ENCODE peak calls at places on chromosomes 4 and X, in six cellular contexts. Y is SK-N-SH, Z is heart left ventricle, C is OCI-LY7, X is fibroblast of lung, L is IMR-90. J is an unnamed sample.

GRCh38 chrX:8273451-8273894 is 102.4 kb upstream of the VCX2 start:
- DNase-seq in Y (no peak), Z (no peak), C (no peak), X (peak; percentile 75), L (no peak), J (no peak)

GRCh38 chr4:7461171-7461570 is 26.4 kb upstream of the PSAPL1 start:
- DNase-seq in Y (peak; percentile 69), Z (no peak), C (no peak), X (no peak), L (no peak), J (no peak)

GRCh38 chrX:149044471-149044870 is 460.6 kb downstream of the IDS start:
- DNase-seq in Y (no peak), Z (no peak), C (no peak), X (no peak), L (no peak), J (no peak)

GRCh38 chrX:20527458-20528099 is 260.9 kb upstream of the RPS6KA3 start:
- DNase-seq in Y (peak; percentile 26), Z (peak; percentile 31), C (peak; percentile 28), X (no peak), L (peak; percentile 38), J (no peak)

GRCh38 chr4:169492436-169493163 is 119.8 kb downstream of the NEK1 start:
- DNase-seq in Y (peak; percentile 33), Z (no peak), C (peak; percentile 45), X (peak; percentile 17), L (peak; percentile 44), J (peak; percentile 34)

GRCh38 chr4:157838366-157838765 is 334.5 kb downstream of the GASK1B start:
- DNase-seq in Y (no peak), Z (no peak), C (no peak), X (no peak), L (no peak), J (no peak)

GRCh38 chrX:15143050-15143824 is 126.6 kb downstream of the ASB9 start:
- DNase-seq in Y (peak; percentile 45), Z (peak; percentile 31), C (peak; percentile 46), X (peak; percentile 30), L (peak; percentile 45), J (peak; percentile 39)

GRCh38 chr4:25065451-25065850 is 34.7 kb upstream of the LGI2 start:
- DNase-seq in Y (no peak), Z (no peak), C (no peak), X (no peak), L (no peak), J (peak; percentile 35)

GRCh38 chr4:15040916-15041463 is 38.7 kb downstream of the CPEB2 start:
- DNase-seq in Y (no peak), Z (no peak), C (no peak), X (peak; percentile 21), L (peak; percentile 13), J (no peak)

GRCh38 chr4:91758487-91758886 is 545.3 kb upstream of the GRID2 start:
- DNase-seq in Y (no peak), Z (no peak), C (no peak), X (peak; percentile 76), L (no peak), J (no peak)

GRCh38 chr4:117847849-117848248 is 186.4 kb upstream of the NDST3 start:
- DNase-seq in Y (no peak), Z (no peak), C (no peak), X (no peak), L (no peak), J (no peak)

GRCh38 chr4:48017108-48017527 is 546 bp downstream of the NIPAL1 start:
- DNase-seq in Y (peak; percentile 68), Z (peak; percentile 46), C (no peak), X (peak; percentile 82), L (peak; percentile 66), J (peak; percentile 45)

GRCh38 chrX:21528076-21528475 is 130.1 kb downstream of the KLHL34 start:
- DNase-seq in Y (no peak), Z (no peak), C (no peak), X (peak; percentile 15), L (peak; percentile 14), J (no peak)

GRCh38 chr4:15354790-15355418 is 72.9 kb upstream of the C1QTNF7 start:
- DNase-seq in Y (no peak), Z (no peak), C (peak; percentile 10), X (no peak), L (no peak), J (no peak)

GRCh38 chrX:69615779-69616519 is at the start of gene EDA:
- DNase-seq in Y (peak; percentile 88), Z (peak; percentile 92), C (peak; percentile 84), X (peak; percentile 28), L (peak; percentile 34), J (peak; percentile 84)

GRCh38 chrX:48531359-48531954 is 8.1 kb upstream of the TBC1D25 start:
- DNase-seq in Y (no peak), Z (no peak), C (no peak), X (peak; percentile 85), L (peak; percentile 69), J (no peak)

GRCh38 chrX:153519569-153520285 is 2.3 kb downstream of the ATP2B3 start:
- DNase-seq in Y (no peak), Z (no peak), C (no peak), X (peak; percentile 64), L (peak; percentile 55), J (peak; percentile 44)

GRCh38 chr4:74529284-74530041 is 84.5 kb downstream of the AREG start:
- DNase-seq in Y (no peak), Z (no peak), C (no peak), X (no peak), L (no peak), J (no peak)

GRCh38 chr4:177937051-177937450 is 494.8 kb upstream of the AGA start:
- DNase-seq in Y (no peak), Z (no peak), C (no peak), X (no peak), L (no peak), J (no peak)

GRCh38 chrX:22135994-22136684 is 104.0 kb downstream of the PHEX start:
- DNase-seq in Y (peak; percentile 30), Z (no peak), C (peak; percentile 40), X (peak; percentile 76), L (peak; percentile 60), J (no peak)

GRCh38 chr4:108483077-108483476 is 137.3 kb upstream of the RPL34 start:
- DNase-seq in Y (no peak), Z (no peak), C (no peak), X (peak; percentile 22), L (no peak), J (no peak)

GRCh38 chr4:164748375-164748774 is 5.6 kb upstream of the SMIM31 start:
- DNase-seq in Y (peak; percentile 13), Z (no peak), C (peak; percentile 37), X (peak; percentile 8), L (peak; percentile 19), J (no peak)

GRCh38 chr4:163191999-163192398 is 25.3 kb upstream of the NAF1 start:
- DNase-seq in Y (no peak), Z (no peak), C (peak; percentile 11), X (no peak), L (peak; percentile 39), J (no peak)

GRCh38 chrX:110852180-110852579 is 56.6 kb upstream of the CHRDL1 start:
- DNase-seq in Y (peak; percentile 42), Z (no peak), C (peak; percentile 1), X (peak; percentile 4), L (peak; percentile 5), J (no peak)

GRCh38 chr4:924107-925096 is 7.7 kb downstream of the GAK start:
- DNase-seq in Y (peak; percentile 46), Z (no peak), C (peak; percentile 68), X (peak; percentile 68), L (peak; percentile 78), J (peak; percentile 54)

GRCh38 chrX:9682456-9682855 is 83.2 kb downstream of the GPR143 start:
- DNase-seq in Y (no peak), Z (no peak), C (no peak), X (peak; percentile 25), L (peak; percentile 61), J (no peak)

GRCh38 chr4:148238086-148238485 is 204.1 kb downstream of the NR3C2 start:
- DNase-seq in Y (no peak), Z (no peak), C (no peak), X (peak; percentile 7), L (no peak), J (no peak)
- TF ChIP-seq CTCF in Y (no peak), Z (no peak), C (no peak), X (no peak), L (no peak), J (no peak)

GRCh38 chrX:39296472-39296871 is 495.2 kb downstream of the MID1IP1 start:
- DNase-seq in Y (no peak), Z (no peak), C (peak; percentile 7), X (no peak), L (no peak), J (no peak)

GRCh38 chrX:39302838-39303237 is 501.6 kb downstream of the MID1IP1 start:
- DNase-seq in Y (no peak), Z (no peak), C (no peak), X (no peak), L (no peak), J (no peak)

GRCh38 chrX:39298821-39299220 is 497.6 kb downstream of the MID1IP1 start:
- DNase-seq in Y (no peak), Z (no peak), C (no peak), X (no peak), L (no peak), J (no peak)

GRCh38 chrX:39301041-39301440 is 499.8 kb downstream of the MID1IP1 start:
- DNase-seq in Y (no peak), Z (no peak), C (no peak), X (no peak), L (no peak), J (peak; percentile 19)

DNA sequence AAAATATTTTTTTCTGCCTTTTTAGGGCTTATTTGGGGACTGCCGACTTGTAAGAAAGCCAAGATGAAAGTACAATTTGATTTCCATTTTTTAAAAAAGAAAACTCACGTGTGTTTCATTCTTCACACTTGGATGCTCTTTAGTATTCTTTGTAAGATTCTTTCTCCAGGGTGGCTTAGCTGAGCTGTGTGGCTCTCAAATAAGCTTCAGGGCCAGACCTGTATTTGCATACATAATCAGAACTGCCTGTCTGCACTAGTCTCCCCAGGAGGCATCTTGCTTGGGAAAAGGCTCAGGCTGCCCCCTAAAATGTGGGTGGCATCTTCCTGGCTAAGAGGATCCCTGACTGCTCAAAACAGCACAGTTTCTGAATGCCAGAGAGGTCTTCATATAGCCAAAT is 498.4 kb downstream of the MID1IP1 start:
- DNase-seq in Y (no peak), Z (no peak), C (no peak), X (no peak), L (no peak), J (no peak)
- H3K9me3 ChIP-seq in Y (no peaks in the 10 kb centered on the region), Z (no peaks in the 10 kb centered on the region), C (no peaks in the 10 kb centered on the region), X (no peaks in the 10 kb centered on the region), L (peaks cover 10% of the 10 kb centered on the region), J (peaks cover 15% of the 10 kb centered on the region)

DNA sequence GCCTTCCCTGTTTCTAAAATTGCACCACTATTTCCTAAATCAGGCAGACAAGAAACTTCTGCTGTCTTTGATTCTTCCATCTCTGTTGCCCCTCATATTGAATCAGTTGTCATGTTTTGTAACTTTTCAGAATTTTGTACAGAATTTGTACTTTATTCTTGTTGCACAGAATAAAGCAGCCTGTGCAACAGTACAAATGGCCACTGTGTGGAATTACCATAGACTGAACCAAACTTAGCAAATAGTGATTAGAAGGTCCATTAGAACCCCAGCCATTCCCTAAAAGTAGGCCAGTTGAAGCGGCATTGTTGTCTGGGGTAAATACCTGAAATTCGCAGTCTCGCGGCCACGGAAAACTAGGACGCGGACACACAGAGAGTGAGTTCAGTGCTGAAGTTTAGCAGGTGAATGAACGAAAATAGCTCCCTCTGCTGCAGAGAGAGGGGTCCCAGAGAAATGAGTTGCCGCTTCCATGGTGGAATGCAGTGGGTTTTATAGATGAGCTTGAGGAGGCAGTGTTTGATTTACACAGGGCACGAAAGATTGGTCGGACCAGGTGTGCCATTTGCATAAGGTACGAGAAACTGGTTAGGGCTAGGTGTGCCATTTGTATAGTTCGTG is 71.8 kb downstream of the C4orf33 start:
- DNase-seq in Y (no peak), Z (no peak), C (no peak), X (no peak), L (peak; percentile 2), J (no peak)
- H3K4me3 ChIP-seq in Y (no peak overlapping the region), Z (no peak overlapping the region), C (no peak overlapping the region), X (no peak overlapping the region), L (no peak overlapping the region), J (no peak overlapping the region)

GRCh38 chrX:119997570-119997969 is 54.0 kb upstream of the NKAP start:
- DNase-seq in Y (no peak), Z (no peak), C (peak; percentile 26), X (no peak), L (no peak), J (no peak)
- TF ChIP-seq CTCF in Y (no peak), Z (no peak), C (no peak), X (no peak), L (no peak), J (no peak)